ENCODE peak calls at places on chromosomes 1 and 21, in seven cellular contexts. P is HCT116, F is K562, B is HepG2, T is H1, O is WTC11, R is GM12878. M is an unnamed sample.

GRCh38 chr1:241641748-241642592 is 1.8 kb upstream of the CHML start:
- DNase-seq in P (no peak), F (no peak), B (peak), T (no peak), O (no peak), R (no peak), M (no peak)

GRCh38 chr1:151756291-151756690 is 7.0 kb downstream of the MRPL9 start:
- DNase-seq in P (no peak), F (no peak), B (no peak), T (no peak), O (no peak), R (no peak), M (no peak)

GRCh38 chr1:44050261-44050660 is 19.0 kb upstream of the SLC6A9 start:
- DNase-seq in P (no peak), F (no peak), B (no peak), T (no peak), O (no peak), R (no peak), M (no peak)

GRCh38 chr1:88484862-88485261 is 199.2 kb upstream of the PKN2 start:
- DNase-seq in P (no peak), F (no peak), B (no peak), T (no peak), O (no peak), R (no peak), M (no peak)

GRCh38 chr1:178644308-178645120 is 80.5 kb upstream of the RALGPS2 start:
- DNase-seq in P (no peak), F (no peak), B (peak), T (no peak), O (no peak), R (no peak), M (no peak)

GRCh38 chr1:94805912-94806311 is 14.2 kb upstream of the SLC44A3 start:
- DNase-seq in P (peak), F (peak), B (peak), T (no peak), O (peak), R (no peak), M (peak)

GRCh38 chr1:222815367-222815765 is 527 bp downstream of the DISP1 start:
- DNase-seq in P (no peak), F (peak), B (no peak), T (no peak), O (no peak), R (no peak), M (peak)

GRCh38 chr1:172929006-172929405 is 121.7 kb downstream of the TNFSF18 start:
- DNase-seq in P (no peak), F (no peak), B (no peak), T (no peak), O (no peak), R (no peak), M (no peak)

GRCh38 chr1:239719642-239720258 is 333.4 kb downstream of the CHRM3 start:
- DNase-seq in P (no peak), F (no peak), B (no peak), T (no peak), O (no peak), R (no peak), M (no peak)

GRCh38 chr1:155324717-155325595 is 4.3 kb downstream of the RUSC1 start:
- DNase-seq in P (peak), F (peak), B (peak), T (peak), O (peak), R (no peak), M (peak)

GRCh38 chr1:150562384-150563339 is 13.5 kb downstream of the ADAMTSL4 start:
- DNase-seq in P (no peak), F (no peak), B (no peak), T (no peak), O (peak), R (peak), M (no peak)

GRCh38 chr1:151472852-151473731 is 13.8 kb upstream of the POGZ start:
- DNase-seq in P (no peak), F (peak), B (no peak), T (no peak), O (peak), R (no peak), M (no peak)

GRCh38 chr1:3306583-3307285 is 147.7 kb upstream of the ARHGEF16 start:
- DNase-seq in P (no peak), F (no peak), B (no peak), T (no peak), O (no peak), R (no peak), M (no peak)

GRCh38 chr1:34640654-34641401 is 114.0 kb upstream of the GJB5 start:
- DNase-seq in P (no peak), F (no peak), B (no peak), T (no peak), O (no peak), R (no peak), M (no peak)

GRCh38 chr1:145974721-145975120 is 10.2 kb downstream of the POLR3GL start:
- DNase-seq in P (no peak), F (no peak), B (no peak), T (no peak), O (no peak), R (no peak), M (no peak)
- TF ChIP-seq SP1 in P (no peak), F (no peak), B (no peak), T (no peak), O (no peak), R (no peak), M (no peak)

DNA sequence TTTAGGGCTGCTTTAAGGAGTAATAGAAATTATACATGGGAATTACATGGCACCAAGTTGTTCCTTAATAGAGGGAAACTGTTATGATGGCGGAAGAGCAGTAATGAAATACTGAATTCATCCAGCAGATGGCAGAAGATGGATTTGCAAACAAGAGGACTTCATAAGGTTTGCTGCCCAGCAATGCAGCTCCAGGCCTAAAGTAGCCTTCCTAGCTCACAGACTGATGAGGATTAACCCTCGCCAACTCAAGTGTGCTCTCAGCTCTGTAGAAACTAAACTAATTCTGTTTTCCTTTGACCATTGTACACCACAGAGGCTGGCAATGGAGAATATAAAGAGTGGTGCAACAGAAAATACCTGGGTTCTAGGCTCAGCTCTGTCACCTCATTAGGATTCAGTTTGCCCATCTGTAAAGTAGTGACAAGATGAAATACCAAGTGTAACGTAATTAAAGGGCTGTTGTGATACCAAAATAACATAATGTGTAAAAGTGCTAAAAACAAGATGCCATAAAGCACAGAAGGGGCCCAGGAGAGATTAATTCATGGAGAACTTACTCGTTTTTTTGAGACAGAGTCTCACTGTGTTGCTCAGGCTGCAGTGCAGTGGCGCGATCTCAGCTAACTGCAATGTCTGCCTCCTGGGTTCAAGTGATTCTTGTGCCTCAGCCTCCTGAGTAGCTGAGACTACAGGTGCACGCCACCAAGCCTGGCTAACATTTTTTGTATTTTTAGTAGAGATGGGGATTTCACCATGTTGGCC is 102.4 kb upstream of the SERBP1 start:
- DNase-seq in P (peak), F (peak), B (peak), T (peak), O (peak), R (peak), M (peak)
- TF ChIP-seq SP1 in P (no peak), F (no peak), B (no peak), T (no peak), O (no peak), R (no peak), M (no peak)

GRCh38 chr1:201212056-201212455 is 21.4 kb downstream of the IGFN1 start:
- DNase-seq in P (no peak), F (no peak), B (no peak), T (no peak), O (no peak), R (no peak), M (no peak)

GRCh38 chr1:201214461-201214860 is 23.8 kb downstream of the IGFN1 start:
- DNase-seq in P (no peak), F (peak), B (no peak), T (no peak), O (peak), R (no peak), M (peak)

GRCh38 chr1:201213106-201213770 is 22.6 kb downstream of the IGFN1 start:
- DNase-seq in P (no peak), F (no peak), B (no peak), T (no peak), O (no peak), R (no peak), M (no peak)

GRCh38 chr1:201213926-201214325 is 23.3 kb downstream of the IGFN1 start:
- DNase-seq in P (no peak), F (no peak), B (no peak), T (no peak), O (no peak), R (no peak), M (no peak)

DNA sequence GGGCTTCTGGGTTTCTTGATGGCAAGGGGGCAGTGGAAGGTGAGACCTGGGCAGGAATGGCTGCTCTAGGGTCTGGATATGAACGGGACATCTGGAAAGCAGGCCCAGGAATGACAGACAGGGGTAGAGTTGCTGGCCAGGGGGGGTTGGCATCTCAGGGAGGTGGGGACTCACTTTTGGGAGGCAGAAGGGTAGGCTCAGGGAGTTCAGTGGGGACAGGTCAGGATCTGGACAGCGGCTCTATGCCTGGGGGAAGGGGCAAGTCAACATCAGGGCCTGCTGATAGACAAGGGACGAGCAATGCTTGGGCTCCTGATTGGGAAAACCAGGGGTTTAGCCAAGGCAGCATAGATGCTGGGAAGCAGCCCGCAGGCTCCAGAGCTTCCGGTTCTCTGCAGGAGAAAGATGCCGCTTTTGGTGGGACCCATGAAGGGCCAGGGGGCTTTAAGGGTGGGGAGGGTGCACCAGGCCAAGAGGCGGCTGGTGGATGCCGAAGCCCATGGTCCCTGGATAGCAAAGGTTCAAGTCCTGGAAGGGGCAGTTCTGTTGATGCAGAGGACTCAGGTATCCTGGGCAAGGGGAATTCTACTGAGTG is 21.9 kb downstream of the IGFN1 start:
- DNase-seq in P (no peak), F (no peak), B (no peak), T (no peak), O (no peak), R (no peak), M (no peak)
- TF ChIP-seq SP1 in P (no peak), F (no peak), B (no peak), T (no peak), O (no peak), R (no peak), M (no peak)

GRCh38 chr1:205144751-205145150 is 23.0 kb upstream of the RBBP5 start:
- DNase-seq in P (no peak), F (no peak), B (peak), T (no peak), O (no peak), R (no peak), M (no peak)

GRCh38 chr1:205144046-205144720 is 22.4 kb upstream of the RBBP5 start:
- DNase-seq in P (no peak), F (no peak), B (no peak), T (no peak), O (no peak), R (no peak), M (no peak)

GRCh38 chr1:205141236-205142104 is 19.7 kb upstream of the RBBP5 start:
- DNase-seq in P (peak), F (peak), B (peak), T (peak), O (peak), R (peak), M (peak)

GRCh38 chr1:205140113-205140512 is 18.3 kb upstream of the RBBP5 start:
- DNase-seq in P (no peak), F (no peak), B (no peak), T (no peak), O (no peak), R (no peak), M (no peak)

GRCh38 chr1:205142105-205142475 is 20.3 kb upstream of the RBBP5 start:
- DNase-seq in P (no peak), F (no peak), B (no peak), T (no peak), O (no peak), R (no peak), M (no peak)
- TF ChIP-seq SP1 in P (no peak), F (peak), B (no peak), T (no peak), O (no peak), R (no peak), M (no peak)

GRCh38 chr21:46379105-46379504 is 55.1 kb downstream of the PCNT start:
- DNase-seq in P (no peak), F (no peak), B (no peak), T (no peak), O (no peak), R (no peak), M (no peak)
- TF ChIP-seq SP1 in P (no peak), F (no peak), B (no peak), T (no peak), O (no peak), R (no peak), M (no peak)

DNA sequence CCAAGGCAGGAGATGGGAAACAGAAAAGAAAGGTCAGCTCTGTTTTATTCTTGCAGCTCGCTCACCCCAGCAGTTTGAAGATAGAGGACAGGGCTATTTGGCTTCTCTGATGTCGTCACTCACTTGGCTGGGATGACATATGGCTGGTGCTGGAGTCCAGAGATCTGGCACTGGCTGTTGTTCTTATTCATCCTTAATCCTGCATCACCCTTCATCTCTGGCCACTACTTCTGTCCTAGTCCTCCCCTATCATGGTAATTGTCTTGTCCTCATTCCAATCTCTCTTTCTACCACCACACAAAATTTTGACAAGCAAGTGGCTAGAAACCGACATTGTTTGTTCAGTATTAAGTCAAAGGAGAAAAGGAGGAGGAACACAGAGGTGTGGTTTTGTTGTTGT is 103.8 kb upstream of the PDE4B start:
- DNase-seq in P (no peak), F (no peak), B (peak), T (no peak), O (no peak), R (no peak), M (no peak)
- TF ChIP-seq SP1 in P (no peak), F (no peak), B (no peak), T (no peak), O (no peak), R (no peak), M (no peak)

DNA sequence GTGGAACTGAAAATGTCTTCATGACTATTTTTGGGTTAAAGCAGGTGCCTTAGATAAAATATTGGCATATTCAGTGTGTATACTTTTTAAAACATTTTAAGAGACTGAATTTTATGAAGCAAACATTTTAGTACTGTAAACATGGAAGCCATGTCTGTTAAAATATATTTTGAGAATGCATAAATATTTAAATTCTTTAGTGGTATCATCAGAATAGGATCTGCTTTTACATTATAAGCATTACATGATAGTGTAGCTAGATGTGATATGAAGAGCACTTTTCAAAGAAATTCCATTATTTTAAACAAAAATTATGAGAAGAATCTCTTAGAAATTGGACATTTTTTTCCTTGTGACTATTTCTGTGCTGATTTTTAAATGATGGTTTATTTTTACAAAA is 48.1 kb upstream of the C1orf146 start:
- DNase-seq in P (no peak), F (no peak), B (no peak), T (no peak), O (no peak), R (no peak), M (no peak)
- TF ChIP-seq SP1 in P (no peak), F (no peak), B (no peak), T (no peak), O (no peak), R (no peak), M (no peak)

DNA sequence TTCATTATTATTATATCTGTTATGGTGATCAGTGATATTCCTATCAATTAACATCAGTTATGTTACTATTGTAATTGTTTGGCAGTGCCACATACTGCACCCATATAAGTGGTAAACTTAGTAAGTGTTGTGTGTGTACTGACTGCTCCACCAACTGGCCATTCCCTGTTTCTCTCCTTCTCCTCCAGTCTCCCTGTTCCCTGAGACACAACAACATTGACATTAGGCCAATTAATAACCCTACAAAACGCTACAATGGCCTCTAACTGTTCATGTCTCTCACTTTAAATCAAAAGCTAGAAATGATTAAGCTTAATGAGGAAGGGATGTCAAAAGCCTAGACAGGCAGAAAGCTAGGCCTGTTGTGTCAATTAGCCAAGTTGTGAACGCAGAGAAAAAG is 6.6 kb upstream of the THRAP3 start:
- DNase-seq in P (peak), F (no peak), B (no peak), T (no peak), O (no peak), R (no peak), M (no peak)
- TF ChIP-seq SP1 in P (no peak), F (no peak), B (no peak), T (no peak), O (no peak), R (no peak), M (no peak)

GRCh38 chr1:112504002-112504401 is 4.8 kb upstream of the WNT2B start:
- DNase-seq in P (no peak), F (no peak), B (no peak), T (no peak), O (no peak), R (no peak), M (no peak)

GRCh38 chr1:112504666-112505399 is 3.9 kb upstream of the WNT2B start:
- DNase-seq in P (no peak), F (no peak), B (no peak), T (no peak), O (no peak), R (no peak), M (no peak)

GRCh38 chr1:112502827-112503226 is 5.9 kb upstream of the WNT2B start:
- DNase-seq in P (no peak), F (no peak), B (no peak), T (no peak), O (no peak), R (no peak), M (no peak)

GRCh38 chr1:112505400-112505785 is 3.4 kb upstream of the WNT2B start:
- DNase-seq in P (no peak), F (no peak), B (no peak), T (no peak), O (no peak), R (no peak), M (no peak)

DNA sequence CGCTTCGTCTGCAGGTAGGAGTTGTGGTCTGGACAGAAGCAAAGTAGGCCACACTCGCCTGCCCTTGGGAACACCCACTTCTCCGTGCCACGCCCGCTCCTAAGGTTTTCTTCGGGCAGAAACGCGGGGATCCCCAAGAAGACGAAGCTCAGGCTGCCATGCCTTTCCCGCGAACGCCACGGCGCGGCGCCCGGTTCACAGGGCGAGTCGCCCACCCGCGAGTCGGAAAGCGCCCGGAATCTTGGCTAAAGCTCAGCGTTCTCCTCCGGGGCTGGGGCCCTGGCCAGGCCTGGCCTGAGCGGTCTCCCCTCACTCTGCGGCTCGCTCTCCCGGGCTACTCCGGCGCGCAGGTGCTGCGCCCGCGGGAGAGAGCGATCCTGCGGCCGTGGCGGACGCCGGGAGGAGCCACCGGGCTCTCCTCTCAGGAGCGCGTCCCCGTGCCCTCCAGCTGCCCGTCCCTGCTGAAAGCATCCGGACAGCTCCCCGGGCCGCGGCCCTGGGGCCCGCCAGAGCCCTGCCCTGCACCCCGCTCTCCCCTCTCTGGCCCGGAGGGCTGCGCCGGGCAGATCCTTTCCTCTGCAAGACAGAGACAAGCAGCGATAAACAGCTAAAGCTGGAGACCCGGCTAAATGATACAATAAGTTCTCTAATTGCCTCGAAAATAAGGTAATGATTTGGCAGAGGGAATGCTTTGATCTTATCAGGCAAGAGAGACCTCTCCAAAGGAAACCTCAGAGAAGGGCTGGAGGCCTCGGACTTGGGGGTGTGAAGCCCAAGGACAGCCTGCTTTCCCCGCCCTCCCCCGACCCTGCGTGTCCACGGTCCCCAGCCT is 6.7 kb upstream of the WNT2B start:
- DNase-seq in P (no peak), F (peak), B (peak), T (no peak), O (peak), R (no peak), M (peak)
- TF ChIP-seq SP1 in P (no peak), F (no peak), B (no peak), T (no peak), O (no peak), R (no peak), M (no peak)

GRCh38 chr1:225769687-225770086 is 7.9 kb upstream of the SRP9 start:
- DNase-seq in P (no peak), F (peak), B (no peak), T (no peak), O (no peak), R (no peak), M (no peak)

GRCh38 chr1:225768662-225769426 is 8.8 kb upstream of the SRP9 start:
- DNase-seq in P (no peak), F (peak), B (peak), T (no peak), O (no peak), R (no peak), M (no peak)

GRCh38 chr1:225765982-225766674 is 11.5 kb upstream of the SRP9 start:
- DNase-seq in P (no peak), F (no peak), B (peak), T (no peak), O (no peak), R (no peak), M (no peak)

GRCh38 chr1:225767591-225768540 is 9.8 kb upstream of the SRP9 start:
- DNase-seq in P (no peak), F (peak), B (peak), T (no peak), O (peak), R (no peak), M (no peak)

GRCh38 chr1:225766967-225767413 is 10.6 kb upstream of the SRP9 start:
- DNase-seq in P (no peak), F (peak), B (peak), T (no peak), O (no peak), R (no peak), M (no peak)
- TF ChIP-seq SP1 in P (no peak), F (no peak), B (no peak), T (no peak), O (no peak), R (no peak), M (no peak)

M was measured in HEK293T.